ENCODE peak calls at places on chromosomes 11 and 22, in five cellular contexts. One of them, this sample, is unnamed.
A peak's percentile ranks its signal among the peaks of the same experiment; 100 is the strongest.

GRCh38 chr22:30425616-30426394 is at the start of gene MTFP1:
- DNase-seq in mucosa of descending colon: peak; percentile 75
- DNase-seq in KBM-7: peak; percentile 75
- DNase-seq in memory B cell: peak; percentile 55
- DNase-seq in Daoy: peak; percentile 74
- DNase-seq in this sample: peak; percentile 58

GRCh38 chr11:61891331-61892084 is at the start of gene FADS3:
- DNase-seq in mucosa of descending colon: peak; percentile 91
- DNase-seq in KBM-7: peak; percentile 65
- DNase-seq in memory B cell: peak; percentile 83
- DNase-seq in Daoy: peak; percentile 84
- DNase-seq in this sample: peak; percentile 59

GRCh38 chr11:111923351-111923788 is 4.7 kb downstream of the C11orf52 start:
- DNase-seq in mucosa of descending colon: no peak
- DNase-seq in KBM-7: no peak
- DNase-seq in memory B cell: no peak
- DNase-seq in Daoy: no peak
- DNase-seq in this sample: no peak

GRCh38 chr11:57761301-57762234 is at the start of gene CTNND1:
- DNase-seq in mucosa of descending colon: peak; percentile 81
- DNase-seq in KBM-7: no peak
- DNase-seq in memory B cell: no peak
- DNase-seq in Daoy: peak; percentile 96
- DNase-seq in this sample: peak; percentile 92

GRCh38 chr11:108754901-108755625 is 90.2 kb downstream of the DDX10 start:
- DNase-seq in mucosa of descending colon: no peak
- DNase-seq in KBM-7: no peak
- DNase-seq in memory B cell: no peak
- DNase-seq in Daoy: no peak
- DNase-seq in this sample: no peak

GRCh38 chr22:19986410-19987341 is 29.9 kb downstream of the ARVCF start:
- DNase-seq in mucosa of descending colon: peak; percentile 85
- DNase-seq in KBM-7: peak; percentile 73
- DNase-seq in memory B cell: peak; percentile 69
- DNase-seq in Daoy: peak; percentile 85
- DNase-seq in this sample: no peak

GRCh38 chr22:49373289-49373666 is 454.4 kb downstream of the BRD1 start:
- DNase-seq in mucosa of descending colon: no peak
- DNase-seq in KBM-7: no peak
- DNase-seq in memory B cell: no peak
- DNase-seq in Daoy: no peak
- DNase-seq in this sample: no peak

GRCh38 chr11:122367809-122368231 is 251.8 kb upstream of the BLID start:
- DNase-seq in mucosa of descending colon: no peak
- DNase-seq in KBM-7: no peak
- DNase-seq in memory B cell: no peak
- DNase-seq in Daoy: peak; percentile 51
- DNase-seq in this sample: no peak

GRCh38 chr11:116224154-116224888 is 548.5 kb downstream of the BUD13 start:
- DNase-seq in mucosa of descending colon: no peak
- DNase-seq in KBM-7: peak; percentile 16
- DNase-seq in memory B cell: peak; percentile 15
- DNase-seq in Daoy: peak; percentile 33
- DNase-seq in this sample: no peak

GRCh38 chr11:2745511-2745910 is 45.7 kb upstream of the KCNQ1OT1 start:
- DNase-seq in mucosa of descending colon: peak; percentile 25
- DNase-seq in KBM-7: no peak
- DNase-seq in memory B cell: no peak
- DNase-seq in Daoy: no peak
- DNase-seq in this sample: no peak

GRCh38 chr22:44091021-44091721 is 67.1 kb downstream of the PARVB start:
- DNase-seq in mucosa of descending colon: no peak
- DNase-seq in KBM-7: peak; percentile 39
- DNase-seq in memory B cell: no peak
- DNase-seq in Daoy: peak; percentile 18
- DNase-seq in this sample: no peak

This sample was measured in RCC 7860.